ENCODE peak calls at places on chromosome X, in five cellular contexts. T, R, C, G and Z are unnamed samples.

GRCh38 chrX:71285929-71286328 is 2.5 kb downstream of the NONO start:
- DNase-seq in T (no peak), R (no peak), C (no peak), G (no peak), Z (no peak)

GRCh38 chrX:13764284-13764683 is 29.7 kb downstream of the OFD1 start:
- DNase-seq in T (no peak), R (no peak), C (no peak), G (no peak), Z (no peak)

GRCh38 chrX:129642641-129643040 is 12.1 kb downstream of the APLN start:
- DNase-seq in T (peak), R (peak), C (peak), G (no peak), Z (no peak)

GRCh38 chrX:47078129-47079043 is at the start of gene RGN:
- DNase-seq in T (no peak), R (no peak), C (no peak), G (no peak), Z (no peak)

GRCh38 chrX:16558489-16558888 is 91.5 kb upstream of the S100G start:
- DNase-seq in T (no peak), R (no peak), C (no peak), G (no peak), Z (no peak)

GRCh38 chrX:34891391-34891790 is 51.2 kb upstream of the FAM47B start:
- DNase-seq in T (no peak), R (no peak), C (no peak), G (no peak), Z (no peak)

GRCh38 chrX:9876205-9876604 is 90.0 kb downstream of the SHROOM2 start:
- DNase-seq in T (no peak), R (no peak), C (no peak), G (no peak), Z (no peak)

GRCh38 chrX:38859602-38860001 is 58.3 kb downstream of the MID1IP1 start:
- DNase-seq in T (peak), R (peak), C (no peak), G (no peak), Z (no peak)

GRCh38 chrX:253451-254297 is 27.5 kb upstream of the PLCXD1 start:
- DNase-seq in T (no peak), R (no peak), C (no peak), G (no peak), Z (no peak)

GRCh38 chrX:150036181-150036580 is 97.9 kb upstream of the EOLA2 start:
- DNase-seq in T (peak), R (peak), C (no peak), G (no peak), Z (no peak)

GRCh38 chrX:33379839-33380238 is 168.5 kb upstream of the DMD start:
- DNase-seq in T (no peak), R (no peak), C (no peak), G (no peak), Z (no peak)

GRCh38 chrX:65688403-65688881 is 21.0 kb downstream of the MSN start:
- DNase-seq in T (no peak), R (no peak), C (no peak), G (no peak), Z (no peak)